ENCODE peak calls at places on chromosomes 12 and 14, in nine cellular contexts. U is nephron progenitor cell; H is activated CD4-positive, alpha-beta T cell treated with anti-CD3 and anti-CD28 coated beads, Interleukin-2, amount 50 U/mL, for 1 hour; F is HuH-7.5; J is activated CD4-positive, alpha-beta memory T cell treated with anti-CD3 and anti-CD28 coated beads, Interleukin-2, amount 10 ng/mL, durations not matched to agents 7 days and 5 days; A is retina; W is substantia nigra; L is lower lobe of right lung; I is GM06990. E is an unnamed sample.

GRCh38 chr12:58368001-58368400 is 426.6 kb downstream of the ATP23 start:
- DNase-seq in A (peak; percentile 16), F (no peak), J (no peak), W (no peak), U (no peak), H (no peak), I (no peak), L (no peak), E (no peak)

GRCh38 chr14:65824285-65824977 is 411.9 kb downstream of the FUT8 start:
- DNase-seq in F (peak; percentile 38), U (peak; percentile 70), W (no peak), J (peak; percentile 69), L (no peak), I (no peak), A (peak; percentile 75), H (peak; percentile 44), E (peak; percentile 58)

GRCh38 chr12:120394483-120395367 is 25.8 kb upstream of the MSI1 start:
- DNase-seq in L (peak; percentile 80), U (no peak), W (no peak), A (peak; percentile 81), F (no peak), J (no peak), I (no peak), H (no peak), E (no peak)

GRCh38 chr14:75088566-75089373 is 19.3 kb downstream of the ZC2HC1C start:
- DNase-seq in H (peak; percentile 23), J (peak; percentile 35), W (no peak), L (no peak), A (peak; percentile 57), F (peak; percentile 39), I (no peak), U (peak; percentile 56), E (peak; percentile 43)

GRCh38 chr14:70920608-70921007 is 13.3 kb downstream of the PCNX1 start:
- DNase-seq in W (no peak), A (no peak), L (no peak), J (no peak), U (no peak), F (no peak), H (no peak), I (no peak), E (no peak)

GRCh38 chr14:47585447-47585846 is 90.0 kb downstream of the MDGA2 start:
- DNase-seq in A (no peak), J (no peak), F (no peak), H (no peak), W (no peak), L (no peak), U (no peak), I (no peak), E (no peak)

GRCh38 chr12:60144395-60144794 is 548.6 kb downstream of the SLC16A7 start:
- DNase-seq in I (no peak), F (no peak), L (no peak), H (no peak), J (no peak), A (no peak), W (no peak), U (no peak), E (no peak)

GRCh38 chr12:28137414-28137813 is 52.8 kb upstream of the CCDC91 start:
- DNase-seq in U (no peak), F (no peak), I (no peak), H (no peak), A (no peak), J (no peak), L (no peak), W (no peak), E (no peak)

GRCh38 chr12:24615967-24616411 is 332.9 kb downstream of the BCAT1 start:
- DNase-seq in W (no peak), J (no peak), U (no peak), L (no peak), F (no peak), H (no peak), A (no peak), I (no peak), E (no peak)